ENCODE peak calls at places on chromosomes 13 and 19, in four cellular contexts. U is mesenchymal stem cell, M is H9, B is trophoblast cell. V is an unnamed sample.

GRCh38 chr13:59658027-59658735 is 505.5 kb downstream of the DIAPH3 start:
- DNase-seq in U (no peak), M (no peak), B (no peak), V (no peak)

GRCh38 chr13:73956101-73956500 is 178.1 kb downstream of the KLF12 start:
- DNase-seq in U (no peak), M (no peak), B (no peak), V (no peak)

GRCh38 chr19:45251452-45252354 is 632 bp downstream of the MARK4 start:
- DNase-seq in U (peak), M (no peak), B (no peak), V (no peak)

GRCh38 chr19:53877361-53877766 is 4.6 kb upstream of the PRKCG start:
- DNase-seq in U (peak), M (no peak), B (peak), V (no peak)

GRCh38 chr13:112771877-112772538 is 82.2 kb downstream of the ATP11A start:
- DNase-seq in U (no peak), M (no peak), B (no peak), V (no peak)

GRCh38 chr19:9673912-9674668 is 810 bp downstream of the ZNF562 start:
- DNase-seq in U (peak), M (no peak), B (no peak), V (peak)

GRCh38 chr13:98576215-98576945 is 527 bp downstream of the STK24 start:
- DNase-seq in U (no peak), M (no peak), B (no peak), V (no peak)

GRCh38 chr13:28526876-28527275 is 31.9 kb upstream of the FLT1 start:
- DNase-seq in U (no peak), M (no peak), B (peak), V (no peak)

GRCh38 chr13:110448677-110449076 is 112.8 kb downstream of the RAB20 start:
- DNase-seq in U (no peak), M (no peak), B (no peak), V (no peak)

GRCh38 chr19:46717716-46718143 is 816 bp upstream of the PRKD2 start:
- DNase-seq in U (no peak), M (no peak), B (no peak), V (no peak)

GRCh38 chr19:46716013-46716671 is 772 bp downstream of the PRKD2 start:
- DNase-seq in U (peak), M (peak), B (no peak), V (no peak)

GRCh38 chr19:46718157-46718933 is 1.4 kb upstream of the PRKD2 start:
- DNase-seq in U (no peak), M (peak), B (peak), V (no peak)

GRCh38 chr19:46716672-46717033 is 261 bp downstream of the PRKD2 start:
- DNase-seq in U (no peak), M (no peak), B (no peak), V (no peak)

DNA sequence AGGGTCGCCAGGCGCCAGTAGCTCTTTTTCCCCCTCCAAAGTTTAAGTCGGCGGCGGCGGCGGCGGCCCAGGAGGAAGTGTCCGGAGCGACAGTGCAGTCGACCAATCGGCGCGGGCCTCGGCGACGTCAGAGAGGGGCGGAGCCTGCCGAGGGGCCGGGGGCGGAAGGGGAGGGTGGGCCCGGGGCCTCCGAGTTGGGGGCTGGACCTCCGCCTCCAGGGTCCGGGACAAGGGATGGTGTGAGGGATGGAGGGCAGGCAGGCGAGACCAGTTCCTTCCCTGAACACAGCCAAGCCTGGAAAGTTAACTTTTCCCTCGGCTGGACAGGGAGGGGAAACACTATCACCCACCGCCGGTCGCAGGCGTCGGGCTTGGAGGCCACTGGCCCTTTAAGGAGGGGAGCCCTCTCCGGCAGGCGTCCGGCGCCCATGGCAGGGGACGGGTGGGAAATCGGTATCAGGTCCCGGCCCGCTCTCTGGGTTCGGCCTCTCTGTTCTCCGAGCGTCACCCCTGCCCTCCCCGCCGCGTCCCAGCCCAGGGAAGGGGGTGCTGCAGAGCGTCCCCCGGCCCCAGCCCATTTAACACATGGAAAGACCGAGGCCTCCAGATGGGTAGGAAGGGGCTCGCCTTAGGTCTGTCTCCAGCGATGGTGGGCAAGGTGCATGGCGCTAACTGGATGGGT is at the start of gene PRKD2:
- DNase-seq in U (peak), M (peak), B (peak), V (peak)
- H3K4ac ChIP-seq in U (peak), M (no peak), B (peak), V (peak)

DNA sequence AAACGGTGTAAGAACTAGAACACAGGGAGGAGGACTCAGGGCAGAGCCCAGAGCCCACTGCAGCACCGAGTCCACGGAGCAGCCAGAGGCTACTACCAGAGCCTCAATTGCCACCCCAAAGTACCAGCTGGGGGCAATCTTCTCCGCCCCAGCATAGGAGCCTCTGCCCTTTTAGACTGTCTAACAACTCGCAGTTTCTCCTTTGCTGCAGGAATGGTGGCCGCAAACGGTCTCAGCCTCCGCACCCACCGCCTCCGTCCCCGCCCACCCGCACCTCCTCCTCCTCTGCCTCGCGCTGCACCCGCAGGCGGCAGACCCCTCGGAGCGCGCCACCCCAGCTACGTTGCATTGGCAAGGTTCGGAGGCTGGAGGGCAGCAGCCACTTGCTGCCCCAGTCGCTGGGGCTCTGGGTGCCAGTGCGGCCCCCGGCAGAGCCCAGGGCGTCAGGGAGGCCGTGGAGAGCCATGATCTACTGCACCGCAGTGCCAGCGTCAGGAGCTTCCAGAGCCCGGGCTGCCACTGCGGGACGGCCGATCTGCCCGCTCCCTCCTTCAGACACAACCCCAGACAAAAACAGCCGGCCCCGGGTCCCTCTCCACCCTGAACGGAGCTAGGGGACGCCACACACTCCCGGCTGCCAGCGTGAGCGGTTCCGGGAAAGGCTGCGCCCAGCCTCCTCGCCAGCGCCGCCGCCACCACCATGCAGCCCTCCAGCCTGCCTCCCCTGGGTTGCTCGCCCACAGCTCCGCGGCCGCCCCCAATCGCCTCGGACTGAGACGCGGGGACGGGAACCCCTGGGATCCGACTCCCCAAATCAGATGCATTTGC is 1.8 kb downstream of the FGF14 start:
- DNase-seq in U (peak), M (peak), B (no peak), V (no peak)
- H4K8ac ChIP-seq in U (peak), M (no peak), B (no peak), V (no peak)

GRCh38 chr13:95300625-95301134 is 571 bp downstream of the ABCC4 start:
- DNase-seq in U (peak), M (peak), B (no peak), V (peak)
- H3K4ac ChIP-seq in U (peak), M (no peak), B (no peak), V (peak)

GRCh38 chr13:58239774-58240268 is 608.3 kb downstream of the PCDH17 start:
- DNase-seq in U (no peak), M (no peak), B (no peak), V (no peak)

DNA sequence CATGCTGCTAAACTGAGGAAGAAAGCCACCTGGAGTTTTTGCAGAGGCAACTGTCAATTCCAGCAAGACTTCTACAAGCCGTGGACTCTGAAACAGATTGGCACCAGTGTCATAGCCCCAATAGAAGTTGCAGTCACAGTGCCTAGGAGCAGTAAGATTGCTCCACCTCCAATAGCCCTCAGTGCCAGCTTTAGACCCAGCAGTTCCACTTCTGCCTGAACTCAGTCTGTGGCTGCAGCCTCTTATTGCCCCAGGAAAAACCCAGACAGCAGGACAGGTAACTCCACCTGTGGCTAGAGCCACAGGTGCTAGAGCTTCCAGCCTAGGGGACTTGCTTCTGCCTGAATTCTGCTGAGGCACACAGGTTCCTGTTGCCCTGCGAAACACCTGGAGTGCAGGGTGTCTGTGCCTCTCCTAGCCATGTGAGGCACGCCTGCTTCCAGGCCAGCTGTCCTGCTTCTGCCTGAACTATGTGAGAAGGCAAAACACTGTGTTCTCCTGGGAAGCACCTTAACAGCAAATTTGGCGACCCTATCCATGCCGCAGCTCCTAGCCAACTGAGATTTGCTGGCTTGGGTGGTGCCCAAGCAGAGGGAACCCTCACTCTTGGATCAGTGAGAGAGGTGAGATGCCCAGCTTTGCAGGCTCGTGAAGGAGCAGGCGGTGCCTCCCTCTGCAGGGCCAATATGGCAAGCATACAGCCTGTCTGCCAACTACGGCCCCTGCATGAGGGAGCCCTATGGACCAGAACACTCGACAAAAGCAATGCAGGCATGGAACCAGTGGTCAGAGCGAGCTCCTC is 607.6 kb downstream of the PCDH17 start:
- DNase-seq in U (no peak), M (no peak), B (no peak), V (no peak)
- H4K8ac ChIP-seq in U (no peak), M (no peak), B (no peak), V (no peak)

DNA sequence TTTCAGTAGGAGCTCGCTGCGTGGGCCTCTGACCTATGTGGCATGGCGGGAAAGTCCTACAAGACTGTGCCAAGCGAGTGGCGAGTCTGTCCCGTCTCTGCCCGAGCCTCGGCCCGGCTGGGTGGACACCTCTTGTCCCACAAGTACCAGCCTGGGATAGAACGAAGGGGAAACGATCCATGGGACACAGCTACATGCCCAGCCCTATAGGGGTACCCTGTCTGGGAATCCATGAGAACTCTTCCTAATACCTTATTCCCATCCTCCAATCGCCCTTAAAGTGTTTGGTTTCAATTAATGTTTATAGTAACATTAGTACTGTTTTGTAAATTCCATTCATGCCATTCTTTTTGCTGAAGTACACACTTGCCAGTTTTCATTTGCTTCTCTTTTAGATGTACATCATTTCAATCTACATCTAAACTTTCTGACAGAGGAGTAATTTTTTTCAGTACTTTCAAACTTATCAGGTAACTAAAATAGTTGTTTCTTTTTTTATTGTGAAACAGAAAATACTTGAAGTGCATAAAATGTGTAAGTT is 667 bp upstream of the ZNF790 start:
- DNase-seq in U (no peak), M (no peak), B (no peak), V (peak)
- H3K4ac ChIP-seq in U (peak), M (no peak), B (peak), V (peak)

V was measured in IMR-90.